ENCODE peak calls at places on chromosomes 4 and X, in ten cellular contexts. R, L, J, H, A, G, U, N, O and V are unnamed samples.
A peak's percentile ranks its signal among the peaks of the same experiment; 100 is the strongest.

GRCh38 chr4:88341227-88342192 is 37.1 kb upstream of the HERC6 start:
- DNase-seq in R (no peak), L (no peak), J (peak; percentile 62), H (peak; percentile 74), A (peak; percentile 93), G (no peak), U (no peak), N (no peak), O (peak; percentile 91), V (peak; percentile 52)

GRCh38 chrX:116961872-116962582 is 499.3 kb upstream of the CT83 start:
- DNase-seq in R (no peak), L (no peak), J (no peak), H (no peak), A (no peak), G (no peak), U (no peak), N (no peak), O (no peak), V (no peak)

GRCh38 chrX:13659057-13659456 is 6.1 kb downstream of the TCEANC start:
- DNase-seq in R (no peak), L (no peak), J (no peak), H (no peak), A (peak; percentile 33), G (no peak), U (no peak), N (no peak), O (no peak), V (no peak)

GRCh38 chrX:40130207-40130606 is 32.4 kb upstream of the BCOR start:
- DNase-seq in R (no peak), L (no peak), J (peak; percentile 42), H (no peak), A (peak; percentile 85), G (no peak), U (no peak), N (no peak), O (no peak), V (peak; percentile 61)

GRCh38 chrX:100663651-100664050 is 19.7 kb downstream of the SRPX2 start:
- DNase-seq in R (no peak), L (no peak), J (no peak), H (no peak), A (no peak), G (no peak), U (no peak), N (no peak), O (no peak), V (no peak)

GRCh38 chr4:76499461-76499860 is 64.4 kb downstream of the SHROOM3 start:
- DNase-seq in R (no peak), L (no peak), J (no peak), H (no peak), A (no peak), G (no peak), U (no peak), N (no peak), O (no peak), V (no peak)

GRCh38 chrX:17596546-17597205 is 140.6 kb upstream of the SCML1 start:
- DNase-seq in R (no peak), L (no peak), J (no peak), H (no peak), A (peak; percentile 55), G (no peak), U (no peak), N (no peak), O (no peak), V (no peak)

GRCh38 chr4:15898902-15899301 is 39.6 kb downstream of the FGFBP1 start:
- DNase-seq in R (no peak), L (no peak), J (no peak), H (no peak), A (peak; percentile 34), G (no peak), U (no peak), N (no peak), O (no peak), V (no peak)

GRCh38 chrX:150408561-150408960 is 45.4 kb downstream of the MAMLD1 start:
- DNase-seq in R (no peak), L (no peak), J (no peak), H (no peak), A (no peak), G (no peak), U (no peak), N (no peak), O (no peak), V (no peak)

GRCh38 chr4:41257901-41258300 is 1.2 kb downstream of the UCHL1 start:
- DNase-seq in R (no peak), L (no peak), J (no peak), H (no peak), A (no peak), G (no peak), U (no peak), N (no peak), O (peak; percentile 14), V (no peak)

GRCh38 chr4:47287735-47288134 is 175.8 kb downstream of the COMMD8 start:
- DNase-seq in R (no peak), L (no peak), J (no peak), H (no peak), A (peak; percentile 91), G (no peak), U (no peak), N (no peak), O (no peak), V (no peak)

GRCh38 chrX:127207326-127207725 is 387.8 kb downstream of the PRR32 start:
- DNase-seq in R (no peak), L (no peak), J (no peak), H (no peak), A (no peak), G (no peak), U (no peak), N (no peak), O (no peak), V (no peak)

DNA sequence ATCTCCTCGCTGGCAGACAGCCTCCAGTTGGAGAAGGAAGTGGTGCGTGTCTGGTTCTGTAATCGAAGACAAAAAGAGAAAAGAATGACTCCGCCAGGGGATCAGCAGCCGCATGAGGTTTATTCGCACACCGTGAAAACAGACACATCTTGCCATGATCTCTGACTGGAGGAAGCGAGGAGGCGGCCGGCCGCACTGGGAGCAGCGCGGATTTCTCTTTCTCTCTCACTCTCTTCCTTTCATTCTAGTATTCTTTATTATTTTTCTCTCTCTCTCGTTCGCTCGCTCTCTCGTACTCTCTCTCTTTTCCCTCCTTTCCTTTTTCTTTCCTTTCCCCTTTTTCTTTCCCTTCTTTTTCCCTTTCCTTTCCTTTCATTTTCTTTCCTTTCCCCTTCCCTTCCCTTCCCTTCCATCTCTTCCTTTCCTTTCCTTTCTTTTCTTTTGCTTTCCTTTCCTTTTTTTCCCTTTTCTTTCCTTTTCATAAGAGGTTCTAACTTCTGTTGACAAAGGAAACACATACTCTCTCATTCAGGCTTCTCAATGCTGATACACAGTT is 1.2 kb downstream of the POU3F4 start:
- DNase-seq in R (no peak), L (no peak), J (no peak), H (no peak), A (no peak), G (no peak), U (no peak), N (no peak), O (no peak), V (no peak)
- H3K27me3 ChIP-seq in R (no peaks in the 10 kb centered on the region), L (peaks cover 37% of the 10 kb centered on the region), J (no peaks in the 10 kb centered on the region), H (peaks cover 22% of the 10 kb centered on the region), A (no peaks in the 10 kb centered on the region), G (peaks cover 19% of the 10 kb centered on the region), U (no peaks in the 10 kb centered on the region), N (peaks cover 47% of the 10 kb centered on the region), O (no peaks in the 10 kb centered on the region), V (no peaks in the 10 kb centered on the region)

GRCh38 chr4:1768367-1769034 is 24.6 kb upstream of the FGFR3 start:
- DNase-seq in R (no peak), L (no peak), J (no peak), H (no peak), A (no peak), G (peak; percentile 88), U (no peak), N (no peak), O (no peak), V (no peak)

GRCh38 chr4:1767770-1768366 is 25.2 kb upstream of the FGFR3 start:
- DNase-seq in R (no peak), L (no peak), J (no peak), H (no peak), A (peak; percentile 20), G (peak; percentile 91), U (no peak), N (no peak), O (peak; percentile 31), V (no peak)

GRCh38 chr4:1770245-1770644 is 22.8 kb upstream of the FGFR3 start:
- DNase-seq in R (no peak), L (no peak), J (no peak), H (no peak), A (no peak), G (no peak), U (no peak), N (no peak), O (no peak), V (no peak)

GRCh38 chr4:1770791-1771231 is 22.3 kb upstream of the FGFR3 start:
- DNase-seq in R (no peak), L (no peak), J (no peak), H (no peak), A (no peak), G (no peak), U (no peak), N (no peak), O (no peak), V (no peak)

DNA sequence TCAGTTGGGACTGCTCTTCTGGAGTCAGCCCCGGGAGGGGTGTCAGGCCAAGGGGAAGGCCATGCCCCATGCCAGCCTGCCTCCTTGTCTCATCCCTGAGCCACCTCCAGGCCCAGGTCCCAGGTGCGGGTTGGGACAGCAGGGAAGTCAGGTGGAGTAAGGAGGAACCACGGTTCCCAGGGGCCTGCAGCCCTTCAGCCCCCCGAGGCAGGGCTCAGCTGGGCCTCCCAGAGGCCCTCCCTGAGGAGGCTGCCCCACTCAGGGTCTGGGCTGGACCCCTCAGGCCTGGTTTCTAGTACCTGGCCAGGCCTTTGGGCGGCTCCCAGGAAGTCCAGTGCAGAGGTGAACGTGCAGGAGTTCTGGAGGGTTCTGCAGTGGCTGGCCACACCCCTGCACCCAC is 23.4 kb upstream of the FGFR3 start:
- DNase-seq in R (no peak), L (no peak), J (no peak), H (no peak), A (no peak), G (no peak), U (no peak), N (no peak), O (no peak), V (no peak)
- H3K4me1 ChIP-seq in R (no peaks in the 10 kb centered on the region), L (peaks cover 8% of the 10 kb centered on the region), J (peaks cover 8% of the 10 kb centered on the region), H (peaks cover 13% of the 10 kb centered on the region), A (no peaks in the 10 kb centered on the region), G (peaks cover 6% of the 10 kb centered on the region), U (peaks cover 17% of the 10 kb centered on the region), N (peaks cover 7% of the 10 kb centered on the region), O (no peaks in the 10 kb centered on the region), V (no peaks in the 10 kb centered on the region)

GRCh38 chr4:92996533-92996932 is 692.8 kb downstream of the GRID2 start:
- DNase-seq in R (no peak), L (no peak), J (no peak), H (no peak), A (no peak), G (no peak), U (no peak), N (no peak), O (no peak), V (no peak)
- H3K27me3 ChIP-seq in R (no peaks in the 10 kb centered on the region), L (no peaks in the 10 kb centered on the region), J (no peaks in the 10 kb centered on the region), H (no peaks in the 10 kb centered on the region), A (no peaks in the 10 kb centered on the region), G (no peaks in the 10 kb centered on the region), U (no peaks in the 10 kb centered on the region), N (no peaks in the 10 kb centered on the region), O (no peaks in the 10 kb centered on the region), V (no peaks in the 10 kb centered on the region)

DNA sequence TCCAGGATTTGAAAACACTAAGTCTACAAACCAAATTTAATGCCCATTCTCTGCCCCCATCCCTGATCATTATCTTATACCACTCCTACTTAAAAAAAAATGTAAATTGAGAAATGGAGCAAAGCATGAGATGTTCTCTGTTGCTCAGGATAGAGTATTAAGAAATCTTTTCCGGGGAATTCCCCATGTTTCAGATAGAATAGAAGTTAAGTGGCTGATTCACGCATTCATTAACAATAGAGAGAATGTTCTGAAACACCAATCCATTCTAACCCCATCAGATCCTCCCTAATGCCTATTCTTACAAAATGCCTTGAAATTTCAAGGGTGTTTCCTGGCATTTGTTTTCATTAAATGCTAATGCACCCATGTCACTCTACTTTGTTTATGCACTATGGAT is 101.1 kb downstream of the AREG start:
- DNase-seq in R (no peak), L (no peak), J (no peak), H (no peak), A (peak; percentile 73), G (no peak), U (no peak), N (no peak), O (peak; percentile 67), V (peak; percentile 53)
- H3K4me1 ChIP-seq in R (no peaks in the 10 kb centered on the region), L (peaks cover 46% of the 10 kb centered on the region), J (peaks cover 7% of the 10 kb centered on the region), H (peaks cover 14% of the 10 kb centered on the region), A (no peaks in the 10 kb centered on the region), G (no peaks in the 10 kb centered on the region), U (no peaks in the 10 kb centered on the region), N (no peaks in the 10 kb centered on the region), O (peaks cover 40% of the 10 kb centered on the region), V (peaks cover 50% of the 10 kb centered on the region)